ENCODE peak calls at places on chromosomes 2 and 18, in four cellular contexts. W is EH, Z is tibial artery, Q is activated gamma-delta T cell. X is an unnamed sample.

GRCh38 chr2:15560404-15560987 is 638 bp downstream of the NBAS start:
- DNase-seq in W (peak), Z (no peak), Q (no peak), X (peak)

GRCh38 chr18:22640281-22640842 is 222.6 kb upstream of the CTAGE1 start:
- DNase-seq in W (no peak), Z (no peak), Q (no peak), X (no peak)

GRCh38 chr2:206056286-206056685 is 29.7 kb downstream of the INO80D start:
- DNase-seq in W (no peak), Z (no peak), Q (no peak), X (no peak)

GRCh38 chr2:38432827-38433606 is 55.9 kb upstream of the ATL2 start:
- DNase-seq in W (no peak), Z (peak), Q (no peak), X (peak)

GRCh38 chr2:112141623-112142001 is 3.4 kb downstream of the FBLN7 start:
- DNase-seq in W (no peak), Z (no peak), Q (no peak), X (no peak)

GRCh38 chr18:23585007-23585871 is 1.1 kb downstream of the NPC1 start:
- DNase-seq in W (peak), Z (no peak), Q (no peak), X (peak)

GRCh38 chr2:15667579-15668556 is 76.2 kb downstream of the DDX1 start:
- DNase-seq in W (peak), Z (no peak), Q (no peak), X (peak)

GRCh38 chr2:134301099-134301970 is 47.5 kb downstream of the MGAT5 start:
- DNase-seq in W (peak), Z (no peak), Q (no peak), X (no peak)

GRCh38 chr2:74440378-74441110 is 1.2 kb downstream of the RTKN start:
- DNase-seq in W (peak), Z (peak), Q (peak), X (peak)

GRCh38 chr18:39788395-39788794 is 2166.6 kb upstream of the PIK3C3 start:
- DNase-seq in W (peak), Z (no peak), Q (no peak), X (peak)

GRCh38 chr2:39837856-39838453 is 58.9 kb upstream of the THUMPD2 start:
- DNase-seq in W (peak), Z (no peak), Q (no peak), X (peak)

GRCh38 chr18:75201273-75201898 is 7.6 kb downstream of the PTGR3 start:
- DNase-seq in W (peak), Z (no peak), Q (no peak), X (no peak)

GRCh38 chr2:149768320-149768799 is 180.8 kb upstream of the MMADHC start:
- DNase-seq in W (peak), Z (no peak), Q (no peak), X (peak)

X was measured in kidney tubule cell.